ENCODE peak calls at places on chromosomes 2 and 18, in four cellular contexts. J, M, C and S are unnamed samples.
A peak's percentile ranks its signal among the peaks of the same experiment; 100 is the strongest.

GRCh38 chr2:164717000-164717597 is 95.8 kb upstream of the GRB14 start:
- DNase-seq in J (peak; percentile 41), M (peak; percentile 42), C (peak; percentile 56), S (peak; percentile 38)

GRCh38 chr2:163641986-163642385 is 93.8 kb downstream of the FIGN start:
- DNase-seq in J (no peak), M (no peak), C (no peak), S (no peak)

GRCh38 chr2:191243154-191243553 is 2.0 kb upstream of the MYO1B start:
- DNase-seq in J (no peak), M (no peak), C (no peak), S (no peak)

GRCh38 chr2:113858764-113859163 is 31.1 kb upstream of the ACTR3 start:
- DNase-seq in J (no peak), M (peak; percentile 79), C (peak; percentile 92), S (no peak)

GRCh38 chr18:39463986-39464385 is 1898.4 kb upstream of the CELF4 start:
- DNase-seq in J (no peak), M (no peak), C (no peak), S (no peak)

GRCh38 chr2:218860950-218861381 is 1.4 kb downstream of the WNT6 start:
- DNase-seq in J (peak; percentile 97), M (peak; percentile 76), C (no peak), S (peak; percentile 29)

GRCh38 chr2:177348735-177349693 is 43.6 kb upstream of the AGPS start:
- DNase-seq in J (no peak), M (no peak), C (no peak), S (no peak)

GRCh38 chr18:70293166-70293565 is 4.3 kb downstream of the SOCS6 start:
- DNase-seq in J (no peak), M (peak; percentile 56), C (peak; percentile 29), S (no peak)

GRCh38 chr2:76978064-76978463 is 544.1 kb downstream of the LRRTM4 start:
- DNase-seq in J (no peak), M (no peak), C (no peak), S (no peak)

GRCh38 chr18:10660485-10660884 is 134.7 kb downstream of the NAPG start:
- DNase-seq in J (no peak), M (no peak), C (no peak), S (peak; percentile 9)

GRCh38 chr2:54060000-54060399 is 55.4 kb upstream of the ACYP2 start:
- DNase-seq in J (no peak), M (no peak), C (no peak), S (no peak)

GRCh38 chr2:198756166-198756565 is 701.6 kb downstream of the SATB2 start:
- DNase-seq in J (no peak), M (no peak), C (no peak), S (no peak)

GRCh38 chr2:126656311-126657145 is 570 bp downstream of the GYPC start:
- DNase-seq in J (peak; percentile 65), M (peak; percentile 55), C (no peak), S (peak; percentile 52)

GRCh38 chr2:105388971-105389381 is 9.9 kb downstream of the FHL2 start:
- DNase-seq in J (no peak), M (no peak), C (no peak), S (no peak)

GRCh38 chr18:3213231-3214059 is 6.3 kb downstream of the MYOM1 start:
- DNase-seq in J (no peak), M (peak; percentile 70), C (no peak), S (peak; percentile 41)

GRCh38 chr2:18788590-18788989 is 199.2 kb upstream of the NT5C1B start:
- DNase-seq in J (no peak), M (no peak), C (no peak), S (no peak)

GRCh38 chr2:32884346-32884745 is 62.4 kb upstream of the LTBP1 start:
- DNase-seq in J (no peak), M (no peak), C (peak; percentile 84), S (no peak)

GRCh38 chr2:220228310-220229006 is 601.0 kb downstream of the SLC4A3 start:
- DNase-seq in J (no peak), M (no peak), C (peak; percentile 96), S (no peak)

GRCh38 chr2:132488491-132488890 is 71.9 kb downstream of the GPR39 start:
- DNase-seq in J (no peak), M (no peak), C (no peak), S (no peak)

GRCh38 chr2:38771632-38772031 is 6.4 kb upstream of the GEMIN6 start:
- DNase-seq in J (no peak), M (no peak), C (peak; percentile 44), S (no peak)

GRCh38 chr18:68940039-68940438 is 142.2 kb downstream of the CCDC102B start:
- DNase-seq in J (no peak), M (no peak), C (no peak), S (no peak)

GRCh38 chr2:53994735-53995538 is 24.1 kb upstream of the PSME4 start:
- DNase-seq in J (no peak), M (no peak), C (no peak), S (no peak)

GRCh38 chr2:180829261-180829660 is 151.1 kb upstream of the UBE2E3 start:
- DNase-seq in J (no peak), M (no peak), C (peak; percentile 81), S (no peak)

DNA sequence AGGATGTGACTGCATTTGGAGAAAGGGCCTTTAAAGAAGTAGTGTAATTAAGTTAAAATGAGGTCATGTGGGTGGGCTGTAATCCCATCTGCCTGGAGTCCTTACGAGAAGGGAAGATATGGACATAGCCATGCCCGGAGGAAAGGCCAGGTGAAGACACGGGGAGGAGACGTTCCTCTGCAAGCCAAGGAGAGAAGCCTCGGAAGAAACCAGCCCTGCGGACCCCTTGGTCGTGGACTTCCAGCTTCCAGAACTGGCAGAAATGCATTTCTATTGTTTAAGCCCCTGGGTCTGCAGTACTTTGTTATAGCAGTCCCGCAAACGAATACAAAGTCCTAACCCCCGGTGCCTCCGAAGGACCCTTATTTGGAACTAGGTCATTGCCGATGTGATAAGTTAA is 87.6 kb upstream of the TAF1B start:
- DNase-seq in J (no peak), M (no peak), C (no peak), S (no peak)
- H3K4me1 ChIP-seq in J (peaks cover 14% of the 10 kb centered on the region), M (peaks cover 47% of the 10 kb centered on the region), C (peaks cover 37% of the 10 kb centered on the region), S (no peaks in the 10 kb centered on the region)

DNA sequence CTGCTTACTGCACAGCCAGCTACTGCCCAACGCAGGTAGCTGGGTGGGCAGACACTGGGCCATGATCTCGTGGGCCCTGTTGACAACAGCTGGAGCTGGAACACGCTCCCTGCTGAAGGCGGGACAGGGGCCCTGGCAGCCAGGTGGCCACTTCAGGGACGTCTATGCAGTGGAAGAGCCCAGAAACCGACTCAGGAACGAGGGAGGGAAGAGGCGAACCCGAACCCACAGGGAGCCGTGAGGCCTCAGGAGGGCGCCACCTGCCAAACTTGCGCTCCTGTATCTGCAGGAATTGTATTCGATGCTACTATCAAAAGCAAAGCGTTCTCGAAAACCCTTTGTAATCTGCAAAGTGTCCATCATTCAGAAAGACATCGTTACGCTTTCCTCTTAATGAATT is 198.4 kb downstream of the EIPR1 start:
- DNase-seq in J (peak; percentile 79), M (peak; percentile 12), C (no peak), S (peak; percentile 32)
- TF ChIP-seq CTCF in J (peak; percentile 79), M (peak; percentile 53), C (peak; percentile 45), S (peak; percentile 73)

GRCh38 chr2:226730487-226730886 is 69.1 kb downstream of the IRS1 start:
- DNase-seq in J (peak; percentile 45), M (peak; percentile 12), C (peak; percentile 11), S (no peak)

GRCh38 chr2:226732478-226733188 is 67.0 kb downstream of the IRS1 start:
- DNase-seq in J (no peak), M (no peak), C (no peak), S (no peak)

GRCh38 chr2:226733189-226733858 is 66.3 kb downstream of the IRS1 start:
- DNase-seq in J (no peak), M (no peak), C (no peak), S (no peak)

GRCh38 chr2:226736391-226736790 is 63.2 kb downstream of the IRS1 start:
- DNase-seq in J (no peak), M (no peak), C (no peak), S (no peak)

DNA sequence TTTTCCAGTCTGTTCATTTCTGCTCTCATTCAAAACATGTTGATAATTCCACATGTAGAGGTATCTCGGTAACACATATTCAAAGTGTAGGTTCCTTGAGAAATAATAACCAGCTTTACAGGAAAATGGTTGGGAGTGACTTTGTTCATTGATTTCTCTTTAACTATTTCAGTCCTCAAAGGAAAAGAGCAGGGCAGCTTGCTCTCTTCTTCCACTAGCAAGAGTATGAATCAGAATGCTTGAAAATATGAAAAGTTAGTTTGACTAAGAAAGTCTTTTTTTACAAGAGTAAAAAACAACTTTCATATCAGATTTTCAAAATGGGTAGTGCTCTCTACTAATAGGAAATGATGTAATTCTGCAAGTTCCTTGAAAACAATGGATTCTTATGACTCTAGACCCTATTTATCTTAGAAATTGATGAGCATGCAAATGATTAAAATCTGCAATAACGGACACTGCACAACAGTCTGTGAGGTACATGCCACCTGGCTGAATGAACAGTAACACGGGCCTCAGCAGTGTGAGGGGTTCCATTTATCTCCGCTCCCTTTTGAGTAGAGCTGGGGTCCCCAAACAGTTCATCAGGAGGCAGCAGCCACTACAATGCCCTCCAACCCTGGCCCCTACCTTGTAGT is 65.6 kb downstream of the IRS1 start:
- DNase-seq in J (no peak), M (no peak), C (no peak), S (no peak)
- H3K4me2 ChIP-seq in J (no peak overlapping the region), M (no peak overlapping the region), C (no peak overlapping the region), S (no peak overlapping the region)

GRCh38 chr2:26776195-26776594 is 9.7 kb upstream of the CENPA start:
- DNase-seq in J (no peak), M (no peak), C (no peak), S (no peak)

GRCh38 chr2:26768759-26769500 is 4.8 kb downstream of the SLC35F6 start:
- DNase-seq in J (no peak), M (peak; percentile 95), C (no peak), S (no peak)

GRCh38 chr2:26770986-26771586 is 7.0 kb downstream of the SLC35F6 start:
- DNase-seq in J (peak; percentile 70), M (peak; percentile 77), C (peak; percentile 52), S (peak; percentile 44)

GRCh38 chr2:26769501-26769850 is 5.4 kb downstream of the SLC35F6 start:
- DNase-seq in J (no peak), M (no peak), C (no peak), S (no peak)

GRCh38 chr2:26772064-26773001 is 8.2 kb downstream of the SLC35F6 start:
- DNase-seq in J (no peak), M (peak; percentile 76), C (peak; percentile 41), S (no peak)
- H3K4me1 ChIP-seq in J (no peaks in the 10 kb centered on the region), M (peaks cover 53% of the 10 kb centered on the region), C (peaks cover 21% of the 10 kb centered on the region), S (no peaks in the 10 kb centered on the region)

GRCh38 chr2:96116424-96116878 is at the start of gene ADRA2B:
- DNase-seq in J (peak; percentile 92), M (peak; percentile 72), C (peak; percentile 52), S (peak; percentile 44)
- TF ChIP-seq CTCF in J (no peak), M (no peak), C (no peak), S (no peak)

DNA sequence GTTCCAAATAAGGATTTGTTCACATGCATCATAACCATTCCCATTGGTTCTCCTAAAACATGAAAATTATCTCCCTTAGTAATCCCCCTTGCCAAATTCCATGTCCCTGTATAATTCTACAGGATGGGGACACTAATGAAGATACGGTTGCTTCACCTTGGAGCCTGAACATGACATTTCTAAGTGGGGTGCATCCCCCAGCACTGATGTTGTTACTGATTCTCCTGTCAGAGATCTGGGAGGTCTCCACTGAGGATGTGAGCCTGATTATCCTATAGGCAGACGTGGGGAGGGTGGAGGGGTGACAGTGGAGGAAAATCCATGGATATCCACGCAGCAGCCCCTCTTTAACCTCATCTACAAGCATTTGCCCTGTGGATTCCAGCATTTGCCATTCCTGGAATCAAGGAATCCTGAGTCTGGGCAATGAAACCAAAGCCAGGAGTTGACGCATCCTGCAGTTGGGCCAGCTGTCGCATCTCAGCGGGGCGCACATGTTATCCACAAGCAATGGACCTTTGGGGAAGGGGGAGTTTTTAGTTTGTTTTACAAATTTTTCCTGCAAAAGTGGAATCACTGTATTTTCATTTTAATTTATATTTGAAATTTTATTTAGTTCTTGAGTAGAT is 57.3 kb downstream of the HK2 start:
- DNase-seq in J (no peak), M (no peak), C (no peak), S (no peak)
- H3K4me2 ChIP-seq in J (no peak overlapping the region), M (no peak overlapping the region), C (no peak overlapping the region), S (no peak overlapping the region)